ENCODE peak calls at places on chromosomes 7 and 10, in six cellular contexts. L, X, F, E, D and S are unnamed samples.

GRCh38 chr10:124733566-124734245 is 10.5 kb downstream of the FAM53B start:
- DNase-seq in D (peak), X (no peak), F (no peak), E (no peak), L (no peak), S (no peak)

GRCh38 chr7:23712368-23713284 is 2.6 kb downstream of the STK31 start:
- DNase-seq in D (peak), L (peak), E (no peak), X (peak), F (no peak), S (no peak)

GRCh38 chr10:12377891-12378290 is 28.5 kb downstream of the CAMK1D start:
- DNase-seq in D (no peak), E (no peak), L (no peak), X (no peak), F (no peak), S (no peak)

GRCh38 chr10:119439922-119440321 is 102.6 kb downstream of the RGS10 start:
- DNase-seq in L (no peak), X (no peak), F (no peak), D (no peak), E (no peak), S (no peak)

GRCh38 chr10:103542764-103543616 is 49.5 kb downstream of the NEURL1 start:
- DNase-seq in E (no peak), F (peak), L (no peak), D (peak), X (peak), S (peak)

GRCh38 chr7:70568674-70569334 is 563.1 kb upstream of the GALNT17 start:
- DNase-seq in L (no peak), X (no peak), E (no peak), F (no peak), D (no peak), S (no peak)

GRCh38 chr10:73529089-73529832 is 33.4 kb upstream of the PPP3CB start:
- DNase-seq in D (peak), E (peak), X (peak), F (peak), L (peak), S (no peak)

GRCh38 chr10:93039721-93040120 is 20.9 kb upstream of the CYP26C1 start:
- DNase-seq in X (no peak), L (no peak), D (peak), F (no peak), E (no peak), S (no peak)

GRCh38 chr7:154299736-154300135 is 247.5 kb downstream of the DPP6 start:
- DNase-seq in L (no peak), F (no peak), X (no peak), D (no peak), E (no peak), S (no peak)

GRCh38 chr10:108090476-108091215 is 926.1 kb upstream of the SORCS1 start:
- DNase-seq in F (no peak), X (no peak), E (no peak), L (no peak), D (no peak), S (no peak)

GRCh38 chr7:152618427-152618826 is 57.5 kb downstream of the XRCC2 start:
- DNase-seq in F (no peak), L (no peak), X (no peak), E (no peak), D (no peak), S (no peak)

GRCh38 chr10:7389844-7390243 is 21.0 kb downstream of the SFMBT2 start:
- DNase-seq in D (no peak), L (no peak), E (no peak), X (no peak), F (no peak), S (no peak)

GRCh38 chr7:20330797-20331230 is at the start of gene ITGB8:
- DNase-seq in L (no peak), F (no peak), E (peak), X (peak), D (no peak), S (peak)

GRCh38 chr7:123502216-123502615 is 32.2 kb downstream of the IQUB start:
- DNase-seq in X (no peak), L (no peak), F (no peak), E (no peak), D (no peak), S (no peak)

GRCh38 chr7:7799138-7799537 is 80.7 kb upstream of the RPA3 start:
- DNase-seq in D (no peak), L (no peak), E (no peak), X (no peak), F (no peak), S (no peak)

GRCh38 chr10:11746883-11747539 is 4.8 kb downstream of the ECHDC3 start:
- DNase-seq in L (no peak), F (no peak), D (peak), E (no peak), X (peak), S (no peak)